ENCODE peak calls at places on chromosomes 3 and 15, in four cellular contexts. H is HepG2, D is GM12878, B is SK-N-SH. X is an unnamed sample.

GRCh38 chr3:129950318-129951046 is 24.0 kb upstream of the TRH start:
- DNase-seq in H (no peak), D (no peak), B (no peak), X (no peak)

GRCh38 chr3:57958642-57959406 is 49.4 kb upstream of the FLNB start:
- DNase-seq in H (no peak), D (no peak), B (no peak), X (peak)

GRCh38 chr15:57503911-57504598 is 87.6 kb upstream of the MYZAP start:
- DNase-seq in H (no peak), D (no peak), B (peak), X (no peak)

GRCh38 chr15:73677146-73677607 is 7.0 kb upstream of the CD276 start:
- DNase-seq in H (peak), D (no peak), B (peak), X (peak)

GRCh38 chr3:58013973-58014649 is 5.9 kb downstream of the FLNB start:
- DNase-seq in H (no peak), D (no peak), B (peak), X (no peak)

GRCh38 chr15:40338921-40339620 is 1.7 kb downstream of the CCDC9B start:
- DNase-seq in H (peak), D (no peak), B (no peak), X (no peak)

GRCh38 chr3:13070622-13071021 is 2.6 kb downstream of the IQSEC1 start:
- DNase-seq in H (no peak), D (no peak), B (no peak), X (no peak)

GRCh38 chr3:23094890-23095462 is 108.2 kb upstream of the UBE2E2 start:
- DNase-seq in H (peak), D (no peak), B (no peak), X (no peak)

GRCh38 chr3:124260206-124260915 is 268.4 kb upstream of the ROPN1 start:
- DNase-seq in H (no peak), D (no peak), B (no peak), X (no peak)

GRCh38 chr3:103210583-103210982 is 775.8 kb downstream of the ZPLD1 start:
- DNase-seq in H (no peak), D (no peak), B (no peak), X (no peak)

GRCh38 chr3:174158674-174159073 is 700.5 kb upstream of the NAALADL2 start:
- DNase-seq in H (no peak), D (no peak), B (no peak), X (no peak)

GRCh38 chr15:37109952-37110630 is 9.7 kb upstream of the MEIS2 start:
- DNase-seq in H (no peak), D (no peak), B (peak), X (no peak)

GRCh38 chr3:169661567-169662214 is 1.8 kb downstream of the MECOM start:
- DNase-seq in H (no peak), D (no peak), B (peak), X (no peak)

GRCh38 chr3:15438988-15439387 is 11.6 kb downstream of the EAF1 start:
- DNase-seq in H (no peak), D (no peak), B (no peak), X (no peak)

GRCh38 chr15:23483821-23484299 is 36.8 kb upstream of the GOLGA6L2 start:
- DNase-seq in H (no peak), D (no peak), B (no peak), X (no peak)

GRCh38 chr15:57198654-57199241 is 177.6 kb upstream of the CGNL1 start:
- DNase-seq in H (no peak), D (no peak), B (peak), X (no peak)

GRCh38 chr3:23041918-23042696 is 161.0 kb upstream of the UBE2E2 start:
- DNase-seq in H (no peak), D (no peak), B (no peak), X (no peak)

GRCh38 chr3:112926000-112926399 is 48.9 kb downstream of the CD200R1 start:
- DNase-seq in H (no peak), D (no peak), B (no peak), X (no peak)

GRCh38 chr15:57395292-57395691 is 19.0 kb downstream of the CGNL1 start:
- DNase-seq in H (no peak), D (peak), B (no peak), X (no peak)

GRCh38 chr3:187738400-187739124 is 6.7 kb downstream of the BCL6 start:
- DNase-seq in H (peak), D (no peak), B (peak), X (peak)

GRCh38 chr3:187737401-187738088 is 7.7 kb downstream of the BCL6 start:
- DNase-seq in H (no peak), D (no peak), B (peak), X (peak)

GRCh38 chr3:187736418-187736871 is 8.8 kb downstream of the BCL6 start:
- DNase-seq in H (no peak), D (no peak), B (no peak), X (no peak)

GRCh38 chr3:187739125-187739560 is 6.1 kb downstream of the BCL6 start:
- DNase-seq in H (no peak), D (no peak), B (no peak), X (no peak)

DNA sequence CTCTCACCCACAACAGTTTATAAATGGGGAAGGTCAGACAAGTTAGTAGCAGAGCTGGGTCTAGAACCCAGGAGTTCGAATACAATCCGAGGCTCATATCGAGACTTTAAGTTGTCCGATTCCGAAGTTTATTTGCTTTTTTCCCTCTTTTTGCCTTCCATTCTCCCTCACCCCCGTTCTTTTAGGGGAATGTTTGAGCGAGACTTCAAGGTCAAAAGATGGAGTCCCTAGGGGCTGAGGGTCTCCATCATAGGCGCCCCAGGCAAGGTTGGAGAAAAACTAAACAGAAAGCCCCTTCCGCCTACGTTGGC is 7.2 kb downstream of the BCL6 start:
- DNase-seq in H (no peak), D (no peak), B (no peak), X (no peak)
- TF ChIP-seq NFIC in H (no peak), D (no peak), B (no peak), X (no peak)

DNA sequence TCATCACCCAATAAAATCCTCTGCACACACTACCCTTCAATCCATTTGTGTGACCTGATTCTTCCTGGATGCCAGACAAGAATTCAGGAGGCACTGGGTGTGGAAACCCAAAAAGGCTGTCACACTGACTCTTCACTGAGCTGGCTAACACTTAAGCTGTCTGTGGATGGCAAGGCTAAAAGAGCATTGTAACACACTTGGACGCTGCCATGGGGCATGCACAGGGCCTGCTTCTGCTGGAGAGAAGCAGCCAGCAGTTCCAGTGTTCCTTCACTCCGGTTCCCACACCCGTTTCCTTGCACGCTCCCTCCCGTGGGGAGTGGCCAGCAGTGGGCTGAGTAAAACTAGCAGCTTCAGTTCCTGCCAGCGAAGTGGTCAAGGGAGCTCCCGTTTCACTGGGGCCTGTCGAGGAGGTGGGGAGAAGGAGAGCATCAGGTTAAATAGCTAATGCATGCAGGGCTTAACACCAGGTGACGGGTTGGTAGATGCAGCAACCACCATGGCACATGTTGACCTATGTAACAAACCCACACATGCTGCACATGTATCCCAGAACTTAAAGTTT is 737.1 kb downstream of the FHIT start:
- DNase-seq in H (no peak), D (no peak), B (no peak), X (no peak)
- TF ChIP-seq NFIC in H (no peak), D (no peak), B (no peak), X (no peak)

GRCh38 chr3:40992023-40992422 is 207.3 kb upstream of the CTNNB1 start:
- DNase-seq in H (no peak), D (no peak), B (no peak), X (no peak)
- TF ChIP-seq NFIC in H (no peak), D (no peak), B (no peak), X (no peak)

GRCh38 chr15:77515613-77516012 is 94.9 kb downstream of the HMG20A start:
- DNase-seq in H (no peak), D (no peak), B (no peak), X (no peak)

GRCh38 chr15:77516786-77517185 is 96.1 kb downstream of the HMG20A start:
- DNase-seq in H (no peak), D (no peak), B (no peak), X (no peak)

GRCh38 chr15:77514635-77515421 is 94.1 kb downstream of the HMG20A start:
- DNase-seq in H (no peak), D (no peak), B (no peak), X (no peak)

GRCh38 chr15:77517579-77517978 is 96.9 kb downstream of the HMG20A start:
- DNase-seq in H (no peak), D (no peak), B (no peak), X (no peak)

DNA sequence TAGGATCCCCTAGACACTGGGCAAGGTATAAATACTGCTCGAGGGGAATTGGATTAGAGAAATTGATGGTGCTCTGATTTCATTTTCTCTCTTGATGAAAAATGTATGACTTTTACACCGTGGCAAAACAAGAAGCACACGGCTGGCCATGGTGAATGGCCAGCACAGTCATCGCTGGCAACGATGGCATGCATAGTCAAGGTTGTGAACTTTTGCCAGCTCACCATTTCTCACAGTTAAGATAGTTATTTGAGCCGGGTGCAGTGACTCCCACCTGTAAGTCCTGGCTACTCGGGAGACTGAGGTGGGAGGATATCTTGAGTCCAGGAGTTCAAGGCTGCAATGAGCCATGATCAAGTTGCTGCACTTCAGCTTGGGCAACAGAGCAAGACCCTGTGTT is 95.4 kb downstream of the HMG20A start:
- DNase-seq in H (no peak), D (no peak), B (no peak), X (no peak)
- TF ChIP-seq NFIC in H (no peak), D (no peak), B (no peak), X (no peak)

X was measured in K562.